ENCODE peak calls at places on chromosomes 3 and 15, in seven cellular contexts. One of them, this sample, is unnamed.

GRCh38 chr3:114675104-114675503 is 381.3 kb downstream of the TIGIT start:
- DNase-seq in GM03348: no peak
- DNase-seq in activated CD4-positive, alpha-beta T cell treated with anti-CD3 and anti-CD28 coated beads, Interleukin-2, amount 50 U/mL, for 1 hour: no peak
- DNase-seq in renal cortical epithelial cell: no peak
- DNase-seq in neural crest cell: no peak
- DNase-seq in ACHN: no peak
- DNase-seq in substantia nigra: no peak
- DNase-seq in this sample: no peak

GRCh38 chr3:26029323-26029722 is 239.4 kb downstream of the OXSM start:
- DNase-seq in GM03348: no peak
- DNase-seq in activated CD4-positive, alpha-beta T cell treated with anti-CD3 and anti-CD28 coated beads, Interleukin-2, amount 50 U/mL, for 1 hour: no peak
- DNase-seq in renal cortical epithelial cell: no peak
- DNase-seq in neural crest cell: no peak
- DNase-seq in ACHN: no peak
- DNase-seq in substantia nigra: no peak
- DNase-seq in this sample: no peak

GRCh38 chr3:34947849-34948248 is 691.5 kb upstream of the ARPP21 start:
- DNase-seq in GM03348: no peak
- DNase-seq in activated CD4-positive, alpha-beta T cell treated with anti-CD3 and anti-CD28 coated beads, Interleukin-2, amount 50 U/mL, for 1 hour: no peak
- DNase-seq in renal cortical epithelial cell: peak
- DNase-seq in neural crest cell: no peak
- DNase-seq in ACHN: no peak
- DNase-seq in substantia nigra: no peak
- DNase-seq in this sample: no peak

GRCh38 chr3:32200490-32200889 is 38.0 kb upstream of the CMTM8 start:
- DNase-seq in GM03348: no peak
- DNase-seq in activated CD4-positive, alpha-beta T cell treated with anti-CD3 and anti-CD28 coated beads, Interleukin-2, amount 50 U/mL, for 1 hour: no peak
- DNase-seq in renal cortical epithelial cell: no peak
- DNase-seq in neural crest cell: no peak
- DNase-seq in ACHN: no peak
- DNase-seq in substantia nigra: no peak
- DNase-seq in this sample: peak

GRCh38 chr3:129829640-129830039 is 63.9 kb downstream of the TMCC1 start:
- DNase-seq in GM03348: peak
- DNase-seq in activated CD4-positive, alpha-beta T cell treated with anti-CD3 and anti-CD28 coated beads, Interleukin-2, amount 50 U/mL, for 1 hour: no peak
- DNase-seq in renal cortical epithelial cell: peak
- DNase-seq in neural crest cell: no peak
- DNase-seq in ACHN: peak
- DNase-seq in substantia nigra: peak
- DNase-seq in this sample: peak

GRCh38 chr15:69652906-69653305 is 200.3 kb downstream of the RPLP1 start:
- DNase-seq in GM03348: no peak
- DNase-seq in activated CD4-positive, alpha-beta T cell treated with anti-CD3 and anti-CD28 coated beads, Interleukin-2, amount 50 U/mL, for 1 hour: no peak
- DNase-seq in renal cortical epithelial cell: no peak
- DNase-seq in neural crest cell: no peak
- DNase-seq in ACHN: no peak
- DNase-seq in substantia nigra: no peak
- DNase-seq in this sample: no peak

GRCh38 chr15:79004336-79004735 is 59.5 kb upstream of the CTSH start:
- DNase-seq in GM03348: peak
- DNase-seq in activated CD4-positive, alpha-beta T cell treated with anti-CD3 and anti-CD28 coated beads, Interleukin-2, amount 50 U/mL, for 1 hour: no peak
- DNase-seq in renal cortical epithelial cell: peak
- DNase-seq in neural crest cell: no peak
- DNase-seq in ACHN: peak
- DNase-seq in substantia nigra: no peak
- DNase-seq in this sample: no peak

GRCh38 chr15:67050062-67050461 is 15.3 kb upstream of the SMAD3 start:
- DNase-seq in GM03348: peak
- DNase-seq in activated CD4-positive, alpha-beta T cell treated with anti-CD3 and anti-CD28 coated beads, Interleukin-2, amount 50 U/mL, for 1 hour: no peak
- DNase-seq in renal cortical epithelial cell: peak
- DNase-seq in neural crest cell: no peak
- DNase-seq in ACHN: no peak
- DNase-seq in substantia nigra: no peak
- DNase-seq in this sample: no peak

GRCh38 chr3:124663690-124664089 is 66.6 kb upstream of the UMPS start:
- DNase-seq in GM03348: peak
- DNase-seq in activated CD4-positive, alpha-beta T cell treated with anti-CD3 and anti-CD28 coated beads, Interleukin-2, amount 50 U/mL, for 1 hour: no peak
- DNase-seq in renal cortical epithelial cell: no peak
- DNase-seq in neural crest cell: no peak
- DNase-seq in ACHN: no peak
- DNase-seq in substantia nigra: no peak
- DNase-seq in this sample: no peak

GRCh38 chr15:33584797-33585196 is 274.0 kb downstream of the RYR3 start:
- DNase-seq in GM03348: peak
- DNase-seq in activated CD4-positive, alpha-beta T cell treated with anti-CD3 and anti-CD28 coated beads, Interleukin-2, amount 50 U/mL, for 1 hour: no peak
- DNase-seq in renal cortical epithelial cell: peak
- DNase-seq in neural crest cell: no peak
- DNase-seq in ACHN: no peak
- DNase-seq in substantia nigra: no peak
- DNase-seq in this sample: no peak

GRCh38 chr3:172384836-172385235 is 63.4 kb downstream of the GHSR start:
- DNase-seq in GM03348: no peak
- DNase-seq in activated CD4-positive, alpha-beta T cell treated with anti-CD3 and anti-CD28 coated beads, Interleukin-2, amount 50 U/mL, for 1 hour: no peak
- DNase-seq in renal cortical epithelial cell: peak
- DNase-seq in neural crest cell: no peak
- DNase-seq in ACHN: no peak
- DNase-seq in substantia nigra: no peak
- DNase-seq in this sample: no peak

GRCh38 chr3:138686771-138687221 is 78.2 kb downstream of the FAIM start:
- DNase-seq in GM03348: peak
- DNase-seq in activated CD4-positive, alpha-beta T cell treated with anti-CD3 and anti-CD28 coated beads, Interleukin-2, amount 50 U/mL, for 1 hour: no peak
- DNase-seq in renal cortical epithelial cell: peak
- DNase-seq in neural crest cell: no peak
- DNase-seq in ACHN: peak
- DNase-seq in substantia nigra: no peak
- DNase-seq in this sample: no peak

GRCh38 chr3:133958071-133958806 is 62.6 kb upstream of the RAB6B start:
- DNase-seq in GM03348: no peak
- DNase-seq in activated CD4-positive, alpha-beta T cell treated with anti-CD3 and anti-CD28 coated beads, Interleukin-2, amount 50 U/mL, for 1 hour: no peak
- DNase-seq in renal cortical epithelial cell: no peak
- DNase-seq in neural crest cell: no peak
- DNase-seq in ACHN: no peak
- DNase-seq in substantia nigra: no peak
- DNase-seq in this sample: no peak

GRCh38 chr3:31230425-31230824 is 302.3 kb upstream of the STT3B start:
- DNase-seq in GM03348: no peak
- DNase-seq in activated CD4-positive, alpha-beta T cell treated with anti-CD3 and anti-CD28 coated beads, Interleukin-2, amount 50 U/mL, for 1 hour: no peak
- DNase-seq in renal cortical epithelial cell: no peak
- DNase-seq in neural crest cell: no peak
- DNase-seq in ACHN: no peak
- DNase-seq in substantia nigra: no peak
- DNase-seq in this sample: no peak

GRCh38 chr3:30720586-30721313 is 114.3 kb downstream of the TGFBR2 start:
- DNase-seq in GM03348: peak
- DNase-seq in activated CD4-positive, alpha-beta T cell treated with anti-CD3 and anti-CD28 coated beads, Interleukin-2, amount 50 U/mL, for 1 hour: no peak
- DNase-seq in renal cortical epithelial cell: peak
- DNase-seq in neural crest cell: no peak
- DNase-seq in ACHN: peak
- DNase-seq in substantia nigra: no peak
- DNase-seq in this sample: no peak

GRCh38 chr3:174440350-174440716 is 418.8 kb upstream of the NAALADL2 start:
- DNase-seq in GM03348: no peak
- DNase-seq in activated CD4-positive, alpha-beta T cell treated with anti-CD3 and anti-CD28 coated beads, Interleukin-2, amount 50 U/mL, for 1 hour: no peak
- DNase-seq in renal cortical epithelial cell: peak
- DNase-seq in neural crest cell: no peak
- DNase-seq in ACHN: peak
- DNase-seq in substantia nigra: no peak
- DNase-seq in this sample: no peak

GRCh38 chr15:89088605-89089315 is 504 bp downstream of the ABHD2 start:
- DNase-seq in GM03348: no peak
- DNase-seq in activated CD4-positive, alpha-beta T cell treated with anti-CD3 and anti-CD28 coated beads, Interleukin-2, amount 50 U/mL, for 1 hour: no peak
- DNase-seq in renal cortical epithelial cell: no peak
- DNase-seq in neural crest cell: no peak
- DNase-seq in ACHN: no peak
- DNase-seq in substantia nigra: no peak
- DNase-seq in this sample: peak

GRCh38 chr15:82855286-82856092 is 46.1 kb downstream of the WHAMM start:
- DNase-seq in GM03348: no peak
- DNase-seq in activated CD4-positive, alpha-beta T cell treated with anti-CD3 and anti-CD28 coated beads, Interleukin-2, amount 50 U/mL, for 1 hour: no peak
- DNase-seq in renal cortical epithelial cell: no peak
- DNase-seq in neural crest cell: no peak
- DNase-seq in ACHN: no peak
- DNase-seq in substantia nigra: no peak
- DNase-seq in this sample: no peak

GRCh38 chr3:29754346-29754745 is 473.5 kb downstream of the RBMS3 start:
- DNase-seq in GM03348: no peak
- DNase-seq in activated CD4-positive, alpha-beta T cell treated with anti-CD3 and anti-CD28 coated beads, Interleukin-2, amount 50 U/mL, for 1 hour: no peak
- DNase-seq in renal cortical epithelial cell: no peak
- DNase-seq in neural crest cell: no peak
- DNase-seq in ACHN: no peak
- DNase-seq in substantia nigra: no peak
- DNase-seq in this sample: no peak

GRCh38 chr15:80643296-80643965 is 51.7 kb upstream of the ABHD17C start:
- DNase-seq in GM03348: peak
- DNase-seq in activated CD4-positive, alpha-beta T cell treated with anti-CD3 and anti-CD28 coated beads, Interleukin-2, amount 50 U/mL, for 1 hour: no peak
- DNase-seq in renal cortical epithelial cell: no peak
- DNase-seq in neural crest cell: no peak
- DNase-seq in ACHN: no peak
- DNase-seq in substantia nigra: no peak
- DNase-seq in this sample: no peak

GRCh38 chr3:18964640-18965039 is 183.7 kb upstream of the KCNH8 start:
- DNase-seq in GM03348: no peak
- DNase-seq in activated CD4-positive, alpha-beta T cell treated with anti-CD3 and anti-CD28 coated beads, Interleukin-2, amount 50 U/mL, for 1 hour: no peak
- DNase-seq in renal cortical epithelial cell: no peak
- DNase-seq in neural crest cell: no peak
- DNase-seq in ACHN: no peak
- DNase-seq in substantia nigra: no peak
- DNase-seq in this sample: no peak

GRCh38 chr3:49654176-49654825 is 19.9 kb upstream of the APEH start:
- DNase-seq in GM03348: no peak
- DNase-seq in activated CD4-positive, alpha-beta T cell treated with anti-CD3 and anti-CD28 coated beads, Interleukin-2, amount 50 U/mL, for 1 hour: no peak
- DNase-seq in renal cortical epithelial cell: no peak
- DNase-seq in neural crest cell: no peak
- DNase-seq in ACHN: no peak
- DNase-seq in substantia nigra: no peak
- DNase-seq in this sample: no peak

GRCh38 chr15:51121118-51121517 is 26.4 kb upstream of the TNFAIP8L3 start:
- DNase-seq in GM03348: peak
- DNase-seq in activated CD4-positive, alpha-beta T cell treated with anti-CD3 and anti-CD28 coated beads, Interleukin-2, amount 50 U/mL, for 1 hour: no peak
- DNase-seq in renal cortical epithelial cell: peak
- DNase-seq in neural crest cell: no peak
- DNase-seq in ACHN: peak
- DNase-seq in substantia nigra: no peak
- DNase-seq in this sample: no peak

GRCh38 chr3:190385835-190386688 is 1.9 kb upstream of the CLDN16 start:
- DNase-seq in GM03348: peak
- DNase-seq in activated CD4-positive, alpha-beta T cell treated with anti-CD3 and anti-CD28 coated beads, Interleukin-2, amount 50 U/mL, for 1 hour: no peak
- DNase-seq in renal cortical epithelial cell: peak
- DNase-seq in neural crest cell: no peak
- DNase-seq in ACHN: peak
- DNase-seq in substantia nigra: no peak
- DNase-seq in this sample: no peak

GRCh38 chr15:46681901-46682300 is 1035.4 kb upstream of the SEMA6D start:
- DNase-seq in GM03348: no peak
- DNase-seq in activated CD4-positive, alpha-beta T cell treated with anti-CD3 and anti-CD28 coated beads, Interleukin-2, amount 50 U/mL, for 1 hour: no peak
- DNase-seq in renal cortical epithelial cell: no peak
- DNase-seq in neural crest cell: no peak
- DNase-seq in ACHN: no peak
- DNase-seq in substantia nigra: no peak
- DNase-seq in this sample: no peak

GRCh38 chr3:38468811-38469210 is 15.1 kb downstream of the ACVR2B start:
- DNase-seq in GM03348: no peak
- DNase-seq in activated CD4-positive, alpha-beta T cell treated with anti-CD3 and anti-CD28 coated beads, Interleukin-2, amount 50 U/mL, for 1 hour: no peak
- DNase-seq in renal cortical epithelial cell: no peak
- DNase-seq in neural crest cell: no peak
- DNase-seq in ACHN: no peak
- DNase-seq in substantia nigra: no peak
- DNase-seq in this sample: no peak

GRCh38 chr15:58138106-58138505 is at the start of gene AQP9:
- DNase-seq in GM03348: no peak
- DNase-seq in activated CD4-positive, alpha-beta T cell treated with anti-CD3 and anti-CD28 coated beads, Interleukin-2, amount 50 U/mL, for 1 hour: no peak
- DNase-seq in renal cortical epithelial cell: peak
- DNase-seq in neural crest cell: no peak
- DNase-seq in ACHN: no peak
- DNase-seq in substantia nigra: no peak
- DNase-seq in this sample: no peak

GRCh38 chr15:78995921-78996780 is 51.3 kb upstream of the CTSH start:
- DNase-seq in GM03348: no peak
- DNase-seq in activated CD4-positive, alpha-beta T cell treated with anti-CD3 and anti-CD28 coated beads, Interleukin-2, amount 50 U/mL, for 1 hour: no peak
- DNase-seq in renal cortical epithelial cell: no peak
- DNase-seq in neural crest cell: no peak
- DNase-seq in ACHN: no peak
- DNase-seq in substantia nigra: no peak
- DNase-seq in this sample: no peak

GRCh38 chr3:141575879-141576743 is 89.3 kb downstream of the RASA2 start:
- DNase-seq in GM03348: peak
- DNase-seq in activated CD4-positive, alpha-beta T cell treated with anti-CD3 and anti-CD28 coated beads, Interleukin-2, amount 50 U/mL, for 1 hour: no peak
- DNase-seq in renal cortical epithelial cell: peak
- DNase-seq in neural crest cell: no peak
- DNase-seq in ACHN: peak
- DNase-seq in substantia nigra: no peak
- DNase-seq in this sample: no peak

GRCh38 chr15:46260937-46261336 is 626.1 kb downstream of the SQOR start:
- DNase-seq in GM03348: no peak
- DNase-seq in activated CD4-positive, alpha-beta T cell treated with anti-CD3 and anti-CD28 coated beads, Interleukin-2, amount 50 U/mL, for 1 hour: no peak
- DNase-seq in renal cortical epithelial cell: no peak
- DNase-seq in neural crest cell: no peak
- DNase-seq in ACHN: no peak
- DNase-seq in substantia nigra: no peak
- DNase-seq in this sample: no peak

GRCh38 chr3:112734718-112735350 is 93.9 kb upstream of the CCDC80 start:
- DNase-seq in GM03348: peak
- DNase-seq in activated CD4-positive, alpha-beta T cell treated with anti-CD3 and anti-CD28 coated beads, Interleukin-2, amount 50 U/mL, for 1 hour: peak
- DNase-seq in renal cortical epithelial cell: peak
- DNase-seq in neural crest cell: peak
- DNase-seq in ACHN: peak
- DNase-seq in substantia nigra: no peak
- DNase-seq in this sample: no peak

GRCh38 chr15:68384451-68385239 is 47.3 kb downstream of the ITGA11 start:
- DNase-seq in GM03348: peak
- DNase-seq in activated CD4-positive, alpha-beta T cell treated with anti-CD3 and anti-CD28 coated beads, Interleukin-2, amount 50 U/mL, for 1 hour: no peak
- DNase-seq in renal cortical epithelial cell: peak
- DNase-seq in neural crest cell: no peak
- DNase-seq in ACHN: peak
- DNase-seq in substantia nigra: no peak
- DNase-seq in this sample: no peak

GRCh38 chr3:87260270-87260669 is 16.1 kb downstream of the POU1F1 start:
- DNase-seq in GM03348: peak
- DNase-seq in activated CD4-positive, alpha-beta T cell treated with anti-CD3 and anti-CD28 coated beads, Interleukin-2, amount 50 U/mL, for 1 hour: peak
- DNase-seq in renal cortical epithelial cell: peak
- DNase-seq in neural crest cell: peak
- DNase-seq in ACHN: peak
- DNase-seq in substantia nigra: no peak
- DNase-seq in this sample: no peak

GRCh38 chr15:89197503-89197971 is 23.8 kb downstream of the RLBP1 start:
- DNase-seq in GM03348: no peak
- DNase-seq in activated CD4-positive, alpha-beta T cell treated with anti-CD3 and anti-CD28 coated beads, Interleukin-2, amount 50 U/mL, for 1 hour: no peak
- DNase-seq in renal cortical epithelial cell: no peak
- DNase-seq in neural crest cell: peak
- DNase-seq in ACHN: no peak
- DNase-seq in substantia nigra: peak
- DNase-seq in this sample: no peak

GRCh38 chr3:147407495-147408179 is 1.3 kb upstream of the ZIC4 start:
- DNase-seq in GM03348: no peak
- DNase-seq in activated CD4-positive, alpha-beta T cell treated with anti-CD3 and anti-CD28 coated beads, Interleukin-2, amount 50 U/mL, for 1 hour: no peak
- DNase-seq in renal cortical epithelial cell: no peak
- DNase-seq in neural crest cell: no peak
- DNase-seq in ACHN: no peak
- DNase-seq in substantia nigra: no peak
- DNase-seq in this sample: no peak

GRCh38 chr15:52112203-52112750 is 298 bp downstream of the BCL2L10 start:
- DNase-seq in GM03348: peak
- DNase-seq in activated CD4-positive, alpha-beta T cell treated with anti-CD3 and anti-CD28 coated beads, Interleukin-2, amount 50 U/mL, for 1 hour: peak
- DNase-seq in renal cortical epithelial cell: no peak
- DNase-seq in neural crest cell: no peak
- DNase-seq in ACHN: no peak
- DNase-seq in substantia nigra: no peak
- DNase-seq in this sample: no peak

GRCh38 chr3:159417761-159418160 is 570.9 kb upstream of the IL12A start:
- DNase-seq in GM03348: no peak
- DNase-seq in activated CD4-positive, alpha-beta T cell treated with anti-CD3 and anti-CD28 coated beads, Interleukin-2, amount 50 U/mL, for 1 hour: no peak
- DNase-seq in renal cortical epithelial cell: peak
- DNase-seq in neural crest cell: no peak
- DNase-seq in ACHN: no peak
- DNase-seq in substantia nigra: no peak
- DNase-seq in this sample: no peak